ENCODE peak calls at places on chromosomes 5 and 9, in five cellular contexts. F is anterior cingulate cortex; Q is left cardiac atrium; W is Daoy; N is naive thymus-derived CD8-positive, alpha-beta T cell. Y is an unnamed sample.

GRCh38 chr5:89346573-89346972 is 463.6 kb upstream of the MEF2C start:
- DNase-seq in N (no peak), Q (no peak), W (no peak), F (no peak), Y (no peak)

GRCh38 chr5:167305591-167306213 is 985.7 kb upstream of the WWC1 start:
- DNase-seq in N (no peak), F (no peak), Q (no peak), W (no peak), Y (no peak)

GRCh38 chr9:16825364-16825763 is 45.1 kb downstream of the BNC2 start:
- DNase-seq in F (no peak), N (no peak), W (no peak), Q (no peak), Y (peak; percentile 55)

GRCh38 chr5:43191740-43192557 is at the start of gene NIM1K:
- DNase-seq in F (peak; percentile 89), N (peak; percentile 23), W (peak; percentile 53), Q (peak; percentile 74), Y (peak; percentile 31)

GRCh38 chr5:108983456-108984092 is 235.9 kb downstream of the FER start:
- DNase-seq in N (no peak), F (no peak), W (no peak), Q (no peak), Y (peak; percentile 7)

GRCh38 chr5:153491408-153491807 is 938 bp downstream of the GRIA1 start:
- DNase-seq in Q (no peak), W (no peak), F (no peak), N (no peak), Y (no peak)

GRCh38 chr9:118635416-118635815 is 733.8 kb downstream of the BRINP1 start:
- DNase-seq in N (no peak), F (no peak), Q (no peak), W (no peak), Y (no peak)

GRCh38 chr9:21993893-21994525 is at the start of gene CDKN2A:
- DNase-seq in W (no peak), F (no peak), N (no peak), Q (peak; percentile 27), Y (peak; percentile 60)

GRCh38 chr5:134101686-134102439 is 12.6 kb upstream of the TCF7 start:
- DNase-seq in W (peak; percentile 62), Q (no peak), F (no peak), N (peak; percentile 79), Y (peak; percentile 20)

GRCh38 chr9:97900103-97900737 is 22.1 kb downstream of the TRMO start:
- DNase-seq in F (no peak), W (no peak), Q (no peak), N (no peak), Y (peak; percentile 50)

GRCh38 chr5:51172853-51173635 is 210.2 kb upstream of the ISL1 start:
- DNase-seq in N (no peak), F (no peak), W (no peak), Q (no peak), Y (no peak)

GRCh38 chr9:98017306-98017705 is 34.2 kb downstream of the ANP32B start:
- DNase-seq in Q (no peak), F (no peak), W (no peak), N (no peak), Y (no peak)

GRCh38 chr9:136260936-136261472 is 15.4 kb upstream of the QSOX2 start:
- DNase-seq in F (no peak), W (no peak), N (no peak), Q (no peak), Y (no peak)